ENCODE peak calls at places on chromosomes 6 and 20, in four cellular contexts. One of them, this sample, is unnamed.
A peak's percentile ranks its signal among the peaks of the same experiment; 100 is the strongest.

GRCh38 chr6:149028767-149029405 is 282.1 kb downstream of the UST start:
- DNase-seq in A549: peak; percentile 88
- DNase-seq in upper lobe of left lung: peak; percentile 34
- DNase-seq in memory B cell: peak; percentile 65
- DNase-seq in this sample: peak; percentile 45

GRCh38 chr6:149211046-149211571 is 106.4 kb upstream of the TAB2 start:
- DNase-seq in A549: no peak
- DNase-seq in upper lobe of left lung: no peak
- DNase-seq in memory B cell: peak; percentile 16
- DNase-seq in this sample: no peak

GRCh38 chr20:33285861-33286495 is 3.0 kb downstream of the BPIFB1 start:
- DNase-seq in A549: no peak
- DNase-seq in upper lobe of left lung: no peak
- DNase-seq in memory B cell: no peak
- DNase-seq in this sample: no peak

GRCh38 chr6:112563368-112563767 is 216.2 kb downstream of the RFPL4B start:
- DNase-seq in A549: no peak
- DNase-seq in upper lobe of left lung: no peak
- DNase-seq in memory B cell: no peak
- DNase-seq in this sample: peak; percentile 61

GRCh38 chr6:3176562-3177355 is 19.4 kb upstream of the TUBB2A start:
- DNase-seq in A549: peak; percentile 75
- DNase-seq in upper lobe of left lung: peak; percentile 43
- DNase-seq in memory B cell: no peak
- DNase-seq in this sample: peak; percentile 85

GRCh38 chr6:125793863-125794262 is 3.1 kb downstream of the NCOA7 start:
- DNase-seq in A549: no peak
- DNase-seq in upper lobe of left lung: no peak
- DNase-seq in memory B cell: no peak
- DNase-seq in this sample: no peak

GRCh38 chr20:10855031-10855430 is 181.2 kb upstream of the JAG1 start:
- DNase-seq in A549: no peak
- DNase-seq in upper lobe of left lung: no peak
- DNase-seq in memory B cell: no peak
- DNase-seq in this sample: no peak

GRCh38 chr20:63230800-63231268 is 4.9 kb upstream of the BIRC7 start:
- DNase-seq in A549: peak; percentile 56
- DNase-seq in upper lobe of left lung: peak; percentile 30
- DNase-seq in memory B cell: no peak
- DNase-seq in this sample: no peak

GRCh38 chr20:57531986-57532566 is 7.1 kb upstream of the CTCFL start:
- DNase-seq in A549: no peak
- DNase-seq in upper lobe of left lung: no peak
- DNase-seq in memory B cell: no peak
- DNase-seq in this sample: no peak

GRCh38 chr6:72084992-72085569 is 198.7 kb downstream of the RIMS1 start:
- DNase-seq in A549: no peak
- DNase-seq in upper lobe of left lung: no peak
- DNase-seq in memory B cell: no peak
- DNase-seq in this sample: no peak

GRCh38 chr6:24043848-24044247 is 82.2 kb upstream of the NRSN1 start:
- DNase-seq in A549: no peak
- DNase-seq in upper lobe of left lung: no peak
- DNase-seq in memory B cell: no peak
- DNase-seq in this sample: no peak

GRCh38 chr6:40517654-40518053 is 69.5 kb downstream of the LRFN2 start:
- DNase-seq in A549: no peak
- DNase-seq in upper lobe of left lung: no peak
- DNase-seq in memory B cell: no peak
- DNase-seq in this sample: no peak

GRCh38 chr6:168415149-168415992 is 25.6 kb upstream of the SMOC2 start:
- DNase-seq in A549: no peak
- DNase-seq in upper lobe of left lung: no peak
- DNase-seq in memory B cell: no peak
- DNase-seq in this sample: no peak

GRCh38 chr6:41596096-41596685 is 42.1 kb upstream of the MDFI start:
- DNase-seq in A549: no peak
- DNase-seq in upper lobe of left lung: no peak
- DNase-seq in memory B cell: no peak
- DNase-seq in this sample: no peak

GRCh38 chr20:43404880-43405279 is 52.8 kb upstream of the SRSF6 start:
- DNase-seq in A549: peak; percentile 18
- DNase-seq in upper lobe of left lung: peak; percentile 25
- DNase-seq in memory B cell: no peak
- DNase-seq in this sample: no peak

GRCh38 chr6:37502703-37503485 is 3.2 kb upstream of the CCDC167 start:
- DNase-seq in A549: no peak
- DNase-seq in upper lobe of left lung: no peak
- DNase-seq in memory B cell: peak; percentile 67
- DNase-seq in this sample: no peak

GRCh38 chr20:43137160-43137559 is 52.5 kb downstream of the PTPRT start:
- DNase-seq in A549: no peak
- DNase-seq in upper lobe of left lung: no peak
- DNase-seq in memory B cell: no peak
- DNase-seq in this sample: no peak

GRCh38 chr6:167092672-167093339 is 30.1 kb upstream of the CCR6 start:
- DNase-seq in A549: no peak
- DNase-seq in upper lobe of left lung: no peak
- DNase-seq in memory B cell: no peak
- DNase-seq in this sample: no peak

GRCh38 chr6:79048611-79049010 is 29.4 kb downstream of the PHIP start:
- DNase-seq in A549: peak; percentile 45
- DNase-seq in upper lobe of left lung: no peak
- DNase-seq in memory B cell: no peak
- DNase-seq in this sample: peak; percentile 10

GRCh38 chr6:63305278-63305677 is 14.5 kb downstream of the LGSN start:
- DNase-seq in A549: peak; percentile 82
- DNase-seq in upper lobe of left lung: peak; percentile 27
- DNase-seq in memory B cell: no peak
- DNase-seq in this sample: no peak

GRCh38 chr20:33693741-33694645 is 7.8 kb upstream of the E2F1 start:
- DNase-seq in A549: no peak
- DNase-seq in upper lobe of left lung: peak; percentile 64
- DNase-seq in memory B cell: no peak
- DNase-seq in this sample: no peak

GRCh38 chr20:50401047-50401586 is 109.1 kb upstream of the PTPN1 start:
- DNase-seq in A549: no peak
- DNase-seq in upper lobe of left lung: no peak
- DNase-seq in memory B cell: no peak
- DNase-seq in this sample: no peak

GRCh38 chr6:17354700-17355403 is 38.5 kb upstream of the CAP2 start:
- DNase-seq in A549: peak; percentile 81
- DNase-seq in upper lobe of left lung: no peak
- DNase-seq in memory B cell: no peak
- DNase-seq in this sample: peak; percentile 48

GRCh38 chr20:26169506-26169905 is 472.9 kb upstream of the ZNF337 start:
- DNase-seq in A549: no peak
- DNase-seq in upper lobe of left lung: no peak
- DNase-seq in memory B cell: no peak
- DNase-seq in this sample: peak; percentile 13

GRCh38 chr6:139588076-139588639 is 213.7 kb upstream of the CITED2 start:
- DNase-seq in A549: no peak
- DNase-seq in upper lobe of left lung: peak; percentile 47
- DNase-seq in memory B cell: no peak
- DNase-seq in this sample: no peak

GRCh38 chr20:51500311-51500710 is 42.2 kb downstream of the NFATC2 start:
- DNase-seq in A549: no peak
- DNase-seq in upper lobe of left lung: no peak
- DNase-seq in memory B cell: no peak
- DNase-seq in this sample: no peak

GRCh38 chr20:9501473-9501872 is 12.9 kb upstream of the LAMP5 start:
- DNase-seq in A549: no peak
- DNase-seq in upper lobe of left lung: no peak
- DNase-seq in memory B cell: no peak
- DNase-seq in this sample: no peak

GRCh38 chr6:137159912-137160311 is 13.5 kb downstream of the IL22RA2 start:
- DNase-seq in A549: no peak
- DNase-seq in upper lobe of left lung: no peak
- DNase-seq in memory B cell: no peak
- DNase-seq in this sample: no peak

GRCh38 chr6:36962874-36963273 is 8.3 kb downstream of the PI16 start:
- DNase-seq in A549: peak; percentile 36
- DNase-seq in upper lobe of left lung: peak; percentile 74
- DNase-seq in memory B cell: peak; percentile 80
- DNase-seq in this sample: no peak

GRCh38 chr20:56554869-56555268 is 21.8 kb downstream of the FAM209B start:
- DNase-seq in A549: peak; percentile 92
- DNase-seq in upper lobe of left lung: peak; percentile 37
- DNase-seq in memory B cell: no peak
- DNase-seq in this sample: peak; percentile 97

GRCh38 chr6:30839666-30840065 is 44.7 kb upstream of the DDR1 start:
- DNase-seq in A549: peak; percentile 62
- DNase-seq in upper lobe of left lung: no peak
- DNase-seq in memory B cell: no peak
- DNase-seq in this sample: no peak

GRCh38 chr6:44285552-44286284 is 15.5 kb downstream of the TMEM151B start:
- DNase-seq in A549: no peak
- DNase-seq in upper lobe of left lung: no peak
- DNase-seq in memory B cell: no peak
- DNase-seq in this sample: no peak